ENCODE peak calls at places on chromosomes 16 and 17, in eight cellular contexts. N is RWPE1, R is BE2C, E is MM.1S, G is nephron progenitor cell, A is astrocyte of the spinal cord, P is lung, X is type B pancreatic cell. S is an unnamed sample.

GRCh38 chr16:13540771-13541170 is 379.2 kb upstream of the ERCC4 start:
- DNase-seq in N (no peak), R (no peak), E (no peak), G (no peak), A (no peak), P (no peak), X (no peak), S (no peak)

GRCh38 chr16:77002644-77003043 is 188.3 kb upstream of the MON1B start:
- DNase-seq in N (no peak), R (no peak), E (no peak), G (no peak), A (no peak), P (no peak), X (no peak), S (no peak)

GRCh38 chr17:35089846-35090193 is 26.3 kb upstream of the RFFL start:
- DNase-seq in N (peak), R (peak), E (no peak), G (no peak), A (peak), P (no peak), X (no peak), S (no peak)

GRCh38 chr16:66705790-66706505 is 9.4 kb upstream of the CMTM4 start:
- DNase-seq in N (no peak), R (peak), E (no peak), G (no peak), A (peak), P (peak), X (no peak), S (no peak)

GRCh38 chr16:89884041-89884421 is 10.6 kb downstream of the TCF25 start:
- DNase-seq in N (no peak), R (no peak), E (no peak), G (no peak), A (no peak), P (no peak), X (no peak), S (no peak)

GRCh38 chr17:8935194-8935593 is 30.3 kb downstream of the PIK3R5 start:
- DNase-seq in N (peak), R (no peak), E (no peak), G (no peak), A (no peak), P (peak), X (no peak), S (no peak)

GRCh38 chr16:89020068-89020924 is 43.3 kb upstream of the CBFA2T3 start:
- DNase-seq in N (no peak), R (no peak), E (no peak), G (no peak), A (no peak), P (no peak), X (no peak), S (peak)

GRCh38 chr17:61425682-61426481 is 26.2 kb downstream of the TBX2 start:
- DNase-seq in N (no peak), R (peak), E (no peak), G (no peak), A (no peak), P (no peak), X (no peak), S (no peak)

GRCh38 chr17:42744806-42745617 is at the start of gene EZH1:
- DNase-seq in N (peak), R (peak), E (peak), G (peak), A (peak), P (peak), X (peak), S (peak)

GRCh38 chr16:62615526-62615925 is 579.3 kb upstream of the CDH8 start:
- DNase-seq in N (no peak), R (no peak), E (no peak), G (no peak), A (no peak), P (no peak), X (no peak), S (no peak)

GRCh38 chr17:19343256-19343630 is 19.3 kb downstream of the B9D1 start:
- DNase-seq in N (no peak), R (no peak), E (no peak), G (no peak), A (no peak), P (no peak), X (no peak), S (no peak)

GRCh38 chr17:41959336-41960095 is 7.1 kb upstream of the CNP start:
- DNase-seq in N (no peak), R (peak), E (peak), G (peak), A (peak), P (no peak), X (no peak), S (no peak)

GRCh38 chr16:85682516-85682915 is 6.2 kb downstream of the GINS2 start:
- DNase-seq in N (no peak), R (no peak), E (no peak), G (no peak), A (no peak), P (no peak), X (no peak), S (no peak)

GRCh38 chr16:2767891-2768290 is 9.2 kb downstream of the ELOB start:
- DNase-seq in N (no peak), R (no peak), E (no peak), G (no peak), A (no peak), P (no peak), X (no peak), S (no peak)

GRCh38 chr16:8798174-8798527 is 512 bp downstream of the PMM2 start:
- DNase-seq in N (peak), R (no peak), E (no peak), G (no peak), A (peak), P (no peak), X (no peak), S (no peak)

GRCh38 chr16:8795818-8796217 is 1.6 kb downstream of the TMEM186 start:
- DNase-seq in N (no peak), R (no peak), E (no peak), G (no peak), A (no peak), P (no peak), X (no peak), S (no peak)

GRCh38 chr16:8797364-8798173 is at the start of the genes PMM2 and TMEM186:
- DNase-seq in N (peak), R (peak), E (peak), G (peak), A (peak), P (peak), X (peak), S (peak)

GRCh38 chr16:8796469-8797363 is 723 bp downstream of the TMEM186 start:
- DNase-seq in N (no peak), R (no peak), E (no peak), G (no peak), A (no peak), P (no peak), X (no peak), S (no peak)

GRCh38 chr16:8795096-8795495 is 2.3 kb downstream of the TMEM186 start:
- DNase-seq in N (no peak), R (no peak), E (no peak), G (no peak), A (no peak), P (no peak), X (no peak), S (no peak)
- TF ChIP-seq CTCF in N (no peak), R (no peak), E (no peak), G (no peak), A (no peak), P (no peak), X (no peak), S (no peak)

DNA sequence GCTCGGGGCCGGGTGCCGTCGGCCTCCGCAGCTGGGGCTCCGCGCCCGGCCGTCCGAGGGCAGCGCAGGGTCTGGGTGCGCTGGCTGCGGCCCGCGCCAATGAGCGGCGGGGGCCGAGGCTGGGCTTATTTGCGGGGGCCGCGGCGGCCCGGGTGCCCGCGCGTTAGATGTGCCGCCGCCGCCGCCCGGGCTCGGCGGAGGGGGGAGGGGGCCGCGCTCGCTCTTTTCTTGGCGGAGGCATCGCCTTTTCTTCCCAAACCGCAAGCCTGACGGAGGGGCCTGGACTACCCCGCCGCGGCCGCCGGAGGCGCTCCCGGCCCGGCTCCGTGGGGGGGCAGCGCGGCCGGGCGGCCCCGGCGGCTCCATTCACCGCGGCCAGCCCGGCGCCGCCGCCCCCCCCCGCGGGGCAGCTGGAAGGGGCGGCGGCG is at the start of gene NOTUM:
- DNase-seq in N (no peak), R (peak), E (no peak), G (peak), A (no peak), P (no peak), X (peak), S (no peak)
- TF ChIP-seq CTCF in N (peak), R (no peak), E (no peak), G (no peak), A (peak), P (no peak), X (peak), S (no peak)

GRCh38 chr17:17084941-17085340 is 42.7 kb downstream of the MPRIP start:
- DNase-seq in N (no peak), R (no peak), E (no peak), G (no peak), A (no peak), P (no peak), X (no peak), S (no peak)
- TF ChIP-seq CTCF in N (no peak), R (no peak), E (no peak), G (no peak), A (no peak), P (no peak), X (no peak), S (no peak)

DNA sequence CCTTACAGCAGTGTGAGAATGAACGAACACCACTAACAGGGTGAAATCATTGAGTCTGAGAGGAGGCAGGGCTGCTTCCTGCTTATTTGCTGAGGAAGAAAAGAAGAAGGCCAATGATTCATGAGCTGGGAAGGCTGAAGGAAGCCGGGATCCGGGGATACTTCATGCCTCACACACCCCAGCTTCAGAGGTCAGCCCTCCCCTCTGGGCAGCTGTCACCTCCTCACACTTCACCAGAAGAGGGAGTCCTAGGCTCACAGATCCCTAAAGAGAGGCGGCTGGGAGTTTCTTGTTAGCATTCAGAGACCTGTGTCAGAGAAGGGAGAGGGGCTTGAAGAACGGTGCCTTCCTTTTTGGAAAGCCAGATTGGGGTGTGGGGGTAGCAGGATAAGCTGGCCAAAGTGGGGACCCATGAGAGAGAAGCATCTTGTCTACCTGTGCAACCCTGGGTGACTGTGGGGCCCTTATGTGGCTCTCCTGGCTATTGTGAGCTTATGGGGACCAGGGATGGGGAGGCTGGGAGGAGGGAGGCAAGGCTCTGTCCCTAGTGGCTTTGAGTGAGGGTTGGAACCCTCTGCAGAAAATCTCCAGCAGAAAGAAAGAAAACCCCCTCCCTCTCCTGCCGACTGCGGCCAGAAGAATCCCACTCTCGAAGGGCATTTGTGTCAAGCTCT is 94.6 kb downstream of the RGS9 start:
- DNase-seq in N (peak), R (peak), E (peak), G (peak), A (peak), P (peak), X (no peak), S (peak)
- TF ChIP-seq CTCF in N (peak), R (peak), E (peak), G (peak), A (peak), P (peak), X (peak), S (peak)

DNA sequence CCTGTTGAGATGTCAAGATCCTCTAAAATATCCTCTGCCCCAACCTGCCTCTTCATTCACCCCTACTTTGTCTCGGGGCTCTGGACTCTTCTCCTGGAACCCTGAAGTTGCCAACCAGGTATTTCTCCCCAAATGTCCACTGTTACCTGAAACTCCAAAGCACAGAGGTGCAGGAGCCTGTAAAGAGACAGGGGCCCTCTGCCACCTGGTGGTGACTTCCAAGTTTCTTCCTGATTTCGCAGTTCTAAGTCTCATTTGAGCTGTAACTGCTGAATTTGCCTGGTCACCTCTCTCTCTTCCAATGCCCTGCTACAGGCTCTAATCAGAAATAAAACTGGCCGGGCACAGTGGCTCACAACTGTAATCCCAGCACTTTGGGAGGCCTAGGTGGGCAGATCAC is 77.1 kb upstream of the RCVRN start:
- DNase-seq in N (peak), R (no peak), E (no peak), G (no peak), A (no peak), P (no peak), X (no peak), S (peak)
- TF ChIP-seq CTCF in N (no peak), R (no peak), E (peak), G (peak), A (no peak), P (no peak), X (peak), S (peak)

GRCh38 chr17:55259684-55260111 is 5.1 kb upstream of the HLF start:
- DNase-seq in N (no peak), R (no peak), E (no peak), G (no peak), A (no peak), P (no peak), X (no peak), S (no peak)
- TF ChIP-seq CTCF in N (no peak), R (no peak), E (no peak), G (no peak), A (no peak), P (no peak), X (no peak), S (no peak)

GRCh38 chr17:81713556-81714411 is 1.7 kb downstream of the SLC25A10 start:
- DNase-seq in N (no peak), R (no peak), E (no peak), G (peak), A (no peak), P (no peak), X (no peak), S (no peak)

GRCh38 chr17:81710514-81711308 is 1.4 kb upstream of the SLC25A10 start:
- DNase-seq in N (no peak), R (no peak), E (no peak), G (no peak), A (no peak), P (no peak), X (no peak), S (no peak)

GRCh38 chr17:81711814-81712467 is at the start of gene SLC25A10:
- DNase-seq in N (peak), R (peak), E (peak), G (peak), A (peak), P (peak), X (no peak), S (peak)

GRCh38 chr17:81713004-81713555 is 996 bp downstream of the SLC25A10 start:
- DNase-seq in N (no peak), R (no peak), E (no peak), G (no peak), A (no peak), P (no peak), X (no peak), S (no peak)

DNA sequence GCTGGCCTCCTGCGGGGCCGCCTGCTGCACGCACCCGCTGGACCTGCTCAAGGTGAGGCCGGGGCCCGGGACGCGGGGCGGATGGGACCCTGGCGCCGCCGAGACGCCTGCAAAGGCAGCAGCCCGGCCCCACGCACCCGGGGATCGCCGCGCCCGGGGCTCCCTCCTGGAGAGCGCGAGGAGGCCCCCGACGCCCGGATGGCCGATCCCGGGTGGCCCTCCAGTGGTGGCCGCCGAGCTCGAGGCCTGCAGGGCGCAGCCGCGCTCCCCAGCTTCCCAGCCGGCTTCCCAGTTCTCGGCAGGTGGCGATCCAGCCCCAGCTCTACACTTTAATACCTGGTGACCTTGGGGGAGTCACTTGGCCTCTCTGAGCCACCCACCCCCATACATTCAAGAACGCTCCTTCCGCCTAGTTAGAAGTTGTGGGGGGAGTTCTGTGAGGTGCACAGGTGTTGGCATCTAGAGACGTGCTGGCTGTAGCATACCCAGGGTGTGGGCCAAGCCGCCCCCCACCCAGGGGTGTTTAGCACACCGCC is 452 bp downstream of the SLC25A10 start:
- DNase-seq in N (no peak), R (peak), E (peak), G (peak), A (no peak), P (no peak), X (no peak), S (peak)
- TF ChIP-seq CTCF in N (peak), R (no peak), E (peak), G (no peak), A (peak), P (no peak), X (peak), S (no peak)

S was measured in GM10248.